ENCODE peak calls at places on chromosomes 5 and 9, in five cellular contexts. D is SJCRH30, F is bronchial epithelial cell, Y is tibial artery, X is cardiac muscle cell. E is an unnamed sample. For H3K36me3, the result is how much of the 10 kb centered on the place peaks cover.

GRCh38 chr5:113112435-113112834 is 135.8 kb downstream of the DCP2 start:
- DNase-seq in F (peak), X (peak), D (no peak), Y (no peak), E (no peak)

GRCh38 chr5:132179410-132179809 is 48.2 kb downstream of the P4HA2 start:
- DNase-seq in D (no peak), F (no peak), X (no peak), Y (no peak), E (no peak)

GRCh38 chr5:78964889-78965288 is 20.2 kb downstream of the ARSB start:
- DNase-seq in Y (no peak), D (peak), X (peak), F (peak), E (peak)

GRCh38 chr9:136014147-136014927 is 53.2 kb upstream of the UBAC1 start:
- DNase-seq in Y (peak), D (peak), F (no peak), X (no peak), E (no peak)

GRCh38 chr9:3441197-3441816 is 84.5 kb downstream of the RFX3 start:
- DNase-seq in F (peak), X (peak), Y (no peak), D (peak), E (peak)

GRCh38 chr9:29319727-29320513 is 1746.6 kb upstream of the C9orf72 start:
- DNase-seq in Y (no peak), X (peak), F (no peak), D (no peak), E (no peak)

GRCh38 chr5:135534609-135535419 is 950 bp downstream of the NEUROG1 start:
- DNase-seq in Y (no peak), D (no peak), F (no peak), X (no peak), E (no peak)

GRCh38 chr5:140631831-140632365 is 1.1 kb downstream of the CD14 start:
- DNase-seq in F (no peak), D (no peak), Y (no peak), X (no peak), E (no peak)

GRCh38 chr5:108747111-108748009 is at the start of gene FER:
- DNase-seq in D (peak), X (peak), F (peak), Y (no peak), E (peak)

GRCh38 chr5:126867237-126867636 is 90.3 kb downstream of the LMNB1 start:
- DNase-seq in Y (no peak), X (no peak), D (no peak), F (no peak), E (no peak)

GRCh38 chr5:56414056-56414455 is 180.9 kb upstream of the ANKRD55 start:
- DNase-seq in F (no peak), D (no peak), X (peak), Y (no peak), E (peak)

GRCh38 chr5:167049043-167049663 is 1242.3 kb upstream of the WWC1 start:
- DNase-seq in D (peak), Y (no peak), F (peak), X (peak), E (peak)

GRCh38 chr5:522899-523657 is 1.2 kb downstream of the SLC9A3 start:
- DNase-seq in Y (no peak), X (no peak), F (no peak), D (no peak), E (peak)

GRCh38 chr9:123893146-123893545 is 36.8 kb downstream of the DENND1A start:
- DNase-seq in X (no peak), D (no peak), Y (no peak), F (no peak), E (no peak)

GRCh38 chr5:5421149-5421960 is 1.1 kb upstream of the ICE1 start:
- DNase-seq in Y (no peak), X (peak), F (peak), D (no peak), E (peak)

GRCh38 chr5:134131165-134131564 is 16.7 kb downstream of the TCF7 start:
- DNase-seq in Y (no peak), F (no peak), X (no peak), D (no peak), E (no peak)

GRCh38 chr5:43416233-43416987 is 4.2 kb upstream of the CCL28 start:
- DNase-seq in Y (no peak), X (no peak), D (no peak), F (no peak), E (no peak)

GRCh38 chr5:617896-618295 is 5.8 kb downstream of the CEP72 start:
- DNase-seq in D (no peak), Y (peak), X (no peak), F (no peak), E (no peak)

GRCh38 chr5:2207966-2208544 is 325.3 kb upstream of the IRX4 start:
- DNase-seq in D (peak), X (no peak), F (no peak), Y (no peak), E (no peak)

GRCh38 chr9:109411818-109412352 is 86.2 kb downstream of the PTPN3 start:
- DNase-seq in Y (no peak), X (peak), D (no peak), F (peak), E (peak)

DNA sequence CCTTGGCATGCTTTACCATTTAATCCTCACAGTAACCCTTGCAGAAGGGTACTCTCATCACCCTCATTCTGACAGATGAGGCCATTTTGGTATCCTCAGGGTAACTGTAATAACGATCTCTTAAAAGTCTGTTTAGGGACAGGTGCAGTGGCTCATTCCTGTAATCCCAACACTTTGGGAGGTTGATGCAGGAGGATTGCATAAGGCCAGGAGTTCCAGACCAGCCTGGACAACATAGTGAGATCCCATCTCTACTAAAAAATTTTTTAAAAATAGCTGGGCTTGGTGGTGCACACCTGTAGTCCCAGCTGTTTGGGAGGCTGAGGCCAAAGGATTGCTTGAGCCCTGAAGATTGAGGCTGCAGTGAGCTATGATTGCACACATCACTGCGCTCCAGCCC is 31.8 kb downstream of the CSF1R start:
- DNase-seq in F (no peak), X (no peak), Y (no peak), D (no peak), E (no peak)
- H3K36me3 ChIP-seq in F (under half), X (under half), Y (half or more), D (under half), E (half or more)

GRCh38 chr9:116372081-116372673 is 218.6 kb downstream of the PAPPA start:
- DNase-seq in D (no peak), X (peak), F (no peak), Y (no peak), E (no peak)
- H3K36me3 ChIP-seq in D (under half), X (under half), F (under half), Y (under half), E (half or more)

DNA sequence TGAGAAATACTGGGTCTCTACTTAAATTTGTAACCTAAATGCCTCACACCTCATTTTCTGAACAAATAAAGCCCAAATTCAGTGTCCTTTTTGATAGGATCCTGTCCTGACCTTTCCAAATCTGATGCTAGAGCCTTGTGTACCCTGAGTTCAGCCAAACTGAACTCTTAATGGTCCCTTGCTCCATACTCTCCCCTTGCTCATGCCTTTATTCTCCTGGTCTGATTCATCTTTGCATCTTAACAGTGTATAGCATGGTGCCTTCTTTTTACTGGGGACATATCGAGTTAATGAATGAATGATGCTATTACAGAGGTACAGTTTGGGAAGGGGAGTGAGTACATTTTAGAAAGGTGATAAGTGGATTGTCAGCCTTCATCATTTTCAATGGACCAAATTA is 9.2 kb downstream of the NSD1 start:
- DNase-seq in Y (no peak), F (no peak), D (no peak), X (no peak), E (no peak)
- H3K36me3 ChIP-seq in Y (under half), F (under half), D (under half), X (under half), E (half or more)

GRCh38 chr9:112072721-112073553 is 102.2 kb downstream of the SUSD1 start:
- DNase-seq in Y (no peak), X (peak), D (peak), F (no peak), E (no peak)

GRCh38 chr9:112078432-112078831 is 96.7 kb downstream of the SUSD1 start:
- DNase-seq in F (no peak), X (no peak), D (no peak), Y (no peak), E (no peak)

GRCh38 chr9:112075009-112075378 is 100.1 kb downstream of the SUSD1 start:
- DNase-seq in Y (no peak), D (no peak), F (no peak), X (no peak), E (no peak)

GRCh38 chr9:112074250-112075008 is 100.7 kb downstream of the SUSD1 start:
- DNase-seq in Y (no peak), D (peak), F (peak), X (peak), E (peak)

GRCh38 chr9:112076814-112077213 is 98.3 kb downstream of the SUSD1 start:
- DNase-seq in X (peak), D (no peak), F (no peak), Y (no peak), E (no peak)
- H3K36me3 ChIP-seq in X (under half), D (under half), F (under half), Y (under half), E (under half)

DNA sequence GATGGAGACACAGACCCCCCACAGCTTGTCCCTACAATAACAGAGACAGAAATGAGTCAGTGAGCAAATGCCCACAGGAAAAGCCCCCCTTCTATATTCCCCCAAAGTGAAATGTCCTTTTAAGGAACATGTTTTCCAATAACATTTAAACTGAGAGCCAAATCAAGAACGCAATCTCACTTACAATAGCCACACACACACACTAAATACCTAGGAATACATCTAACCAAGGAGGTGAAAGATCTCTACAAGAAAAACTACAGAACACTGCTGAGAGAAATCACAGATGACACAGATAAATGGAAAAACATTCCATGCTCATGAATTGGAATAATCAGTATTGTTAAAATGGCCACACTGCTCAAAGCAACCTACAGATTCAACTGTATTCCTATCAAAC is 48.9 kb downstream of the TEX10 start:
- DNase-seq in X (no peak), Y (no peak), F (no peak), D (no peak), E (no peak)
- H3K36me3 ChIP-seq in X (under half), Y (under half), F (under half), D (half or more), E (half or more)

GRCh38 chr9:131178382-131178781 is 53.0 kb downstream of the NUP214 start:
- DNase-seq in D (peak), Y (peak), F (peak), X (peak), E (peak)
- H3K36me3 ChIP-seq in D (half or more), Y (half or more), F (under half), X (under half), E (half or more)

DNA sequence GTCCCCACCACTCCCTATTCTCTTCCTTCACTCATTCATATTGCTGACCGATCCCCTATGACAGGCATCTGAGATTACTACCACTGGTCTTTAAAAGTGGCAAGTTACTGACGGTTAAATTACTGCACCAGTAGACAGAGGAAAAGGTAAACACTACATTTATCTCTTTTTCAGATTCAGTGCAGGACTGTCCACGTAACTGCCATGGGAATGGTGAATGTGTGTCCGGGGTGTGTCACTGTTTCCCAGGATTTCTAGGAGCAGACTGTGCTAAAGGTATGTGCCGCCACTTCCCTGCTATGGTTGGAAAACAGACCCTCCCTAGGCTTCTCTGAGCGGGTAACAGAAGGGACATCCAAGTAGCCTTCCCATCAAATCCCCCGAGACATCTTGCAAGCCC is 193.6 kb upstream of the WWC1 start:
- DNase-seq in Y (no peak), D (no peak), X (no peak), F (no peak), E (no peak)
- H3K36me3 ChIP-seq in Y (under half), D (under half), X (under half), F (under half), E (under half)

GRCh38 chr5:95620030-95620869 is at the start of gene GPR150:
- DNase-seq in F (no peak), Y (peak), X (peak), D (no peak), E (peak)
- H3K36me3 ChIP-seq in F (under half), Y (under half), X (under half), D (under half), E (under half)

GRCh38 chr9:128482186-128482585 is 22.3 kb upstream of the GLE1 start:
- DNase-seq in X (no peak), D (no peak), Y (no peak), F (no peak), E (no peak)

GRCh38 chr9:128475867-128476266 is 20.1 kb downstream of the ODF2 start:
- DNase-seq in F (no peak), D (no peak), Y (no peak), X (no peak), E (no peak)

GRCh38 chr9:128481561-128481960 is 23.0 kb upstream of the GLE1 start:
- DNase-seq in F (no peak), X (no peak), D (no peak), Y (no peak), E (no peak)

GRCh38 chr9:128484686-128485413 is 19.7 kb upstream of the GLE1 start:
- DNase-seq in F (no peak), Y (no peak), X (no peak), D (no peak), E (no peak)

DNA sequence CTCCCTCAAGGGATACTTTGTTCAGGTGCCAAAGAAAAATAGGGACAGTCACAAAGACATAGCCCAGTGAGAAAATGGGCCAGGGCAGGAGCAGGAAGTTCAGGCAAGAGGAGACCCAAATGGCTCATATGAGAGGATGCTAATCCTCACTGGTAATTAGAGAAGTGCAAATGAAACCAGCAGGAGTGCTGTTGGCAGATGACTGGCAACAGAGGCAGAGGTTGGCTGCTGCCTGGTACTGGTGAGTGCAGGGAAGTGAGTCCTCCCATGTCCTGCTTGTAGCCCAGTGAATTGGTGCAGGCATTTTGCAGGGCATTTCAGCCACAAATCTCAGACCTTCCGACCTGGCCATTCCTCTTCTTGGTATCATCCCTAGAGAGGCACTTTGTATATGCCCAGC is 23.5 kb downstream of the ODF2 start:
- DNase-seq in Y (no peak), F (no peak), X (no peak), D (no peak), E (no peak)
- H3K36me3 ChIP-seq in Y (half or more), F (under half), X (under half), D (half or more), E (half or more)